ENCODE peak calls at places on chromosomes 2 and 18, in five cellular contexts. H is astrocyte; I is testis; Z is CD8-positive, alpha-beta T cell; Q is pancreas. B is an unnamed sample.

GRCh38 chr2:133780099-133780996 is 212.1 kb upstream of the NCKAP5 start:
- DNase-seq in H (peak), I (peak), Z (no peak), Q (peak), B (peak)

GRCh38 chr2:85900366-85900765 is 11.6 kb upstream of the ST3GAL5 start:
- DNase-seq in H (no peak), I (no peak), Z (no peak), Q (no peak), B (no peak)

GRCh38 chr2:5942204-5942603 is 250.0 kb downstream of the SOX11 start:
- DNase-seq in H (no peak), I (no peak), Z (no peak), Q (no peak), B (no peak)

GRCh38 chr2:19217203-19217602 is 141.2 kb downstream of the OSR1 start:
- DNase-seq in H (no peak), I (no peak), Z (no peak), Q (no peak), B (no peak)

GRCh38 chr2:47041065-47041464 is 114.0 kb downstream of the STPG4 start:
- DNase-seq in H (no peak), I (peak), Z (no peak), Q (no peak), B (no peak)

GRCh38 chr2:33478968-33479691 is 2.7 kb downstream of the RASGRP3 start:
- DNase-seq in H (no peak), I (peak), Z (no peak), Q (no peak), B (no peak)

GRCh38 chr2:26885651-26886329 is 37.9 kb downstream of the DPYSL5 start:
- DNase-seq in H (no peak), I (no peak), Z (no peak), Q (no peak), B (no peak)

GRCh38 chr2:166091439-166091838 is 36.4 kb downstream of the SCN1A start:
- DNase-seq in H (peak), I (no peak), Z (no peak), Q (no peak), B (no peak)

GRCh38 chr2:231710751-231711676 is 2.7 kb downstream of the PTMA start:
- DNase-seq in H (no peak), I (peak), Z (peak), Q (no peak), B (no peak)

GRCh38 chr18:58996131-58996632 is 131.5 kb downstream of the ZNF532 start:
- DNase-seq in H (peak), I (no peak), Z (no peak), Q (no peak), B (no peak)

GRCh38 chr2:54402350-54402749 is 53.8 kb upstream of the SPTBN1 start:
- DNase-seq in H (no peak), I (peak), Z (no peak), Q (no peak), B (no peak)

GRCh38 chr2:71788186-71788525 is 334.8 kb downstream of the DYSF start:
- DNase-seq in H (no peak), I (no peak), Z (no peak), Q (no peak), B (no peak)

GRCh38 chr2:241009601-241010530 is 11.4 kb downstream of the SNED1 start:
- DNase-seq in H (peak), I (peak), Z (peak), Q (peak), B (peak)

GRCh38 chr18:61132036-61132435 is 201.2 kb upstream of the CDH20 start:
- DNase-seq in H (no peak), I (no peak), Z (no peak), Q (no peak), B (no peak)

GRCh38 chr18:9661564-9661963 is 46.5 kb upstream of the RAB31 start:
- DNase-seq in H (no peak), I (no peak), Z (no peak), Q (no peak), B (no peak)

GRCh38 chr2:104502904-104503303 is 351.0 kb upstream of the POU3F3 start:
- DNase-seq in H (no peak), I (peak), Z (no peak), Q (no peak), B (no peak)

GRCh38 chr2:176187306-176188217 is 906 bp upstream of the HOXD1 start:
- DNase-seq in H (no peak), I (peak), Z (no peak), Q (no peak), B (no peak)

GRCh38 chr2:106104332-106105062 is 89.6 kb downstream of the UXS1 start:
- DNase-seq in H (peak), I (peak), Z (peak), Q (no peak), B (no peak)

GRCh38 chr2:109375656-109376055 is 238.1 kb downstream of the SEPTIN10 start:
- DNase-seq in H (no peak), I (no peak), Z (no peak), Q (no peak), B (no peak)

GRCh38 chr2:201403904-201404303 is 46.8 kb upstream of the FLACC1 start:
- DNase-seq in H (peak), I (no peak), Z (no peak), Q (no peak), B (no peak)

GRCh38 chr18:79825913-79826312 is 28.2 kb downstream of the KCNG2 start:
- DNase-seq in H (no peak), I (no peak), Z (no peak), Q (no peak), B (no peak)

GRCh38 chr2:224039080-224039769 is at the start of gene SERPINE2:
- DNase-seq in H (peak), I (peak), Z (peak), Q (peak), B (peak)

GRCh38 chr2:231680992-231681852 is 27.1 kb upstream of the PTMA start:
- DNase-seq in H (peak), I (peak), Z (no peak), Q (peak), B (peak)

GRCh38 chr2:239357954-239358754 is 42.7 kb downstream of the HDAC4 start:
- DNase-seq in H (peak), I (no peak), Z (no peak), Q (no peak), B (no peak)

GRCh38 chr2:143559202-143559601 is 430.0 kb downstream of the ARHGAP15 start:
- DNase-seq in H (no peak), I (no peak), Z (no peak), Q (no peak), B (no peak)

GRCh38 chr2:96342085-96342484 is 6.5 kb downstream of the NCAPH start:
- DNase-seq in H (peak), I (no peak), Z (peak), Q (no peak), B (no peak)

GRCh38 chr2:148063633-148064032 is 42.7 kb downstream of the MBD5 start:
- DNase-seq in H (no peak), I (no peak), Z (no peak), Q (no peak), B (no peak)

GRCh38 chr18:37199741-37200140 is 365.9 kb downstream of the CELF4 start:
- DNase-seq in H (peak), I (no peak), Z (no peak), Q (no peak), B (no peak)

GRCh38 chr2:54503192-54503591 is 47.1 kb downstream of the SPTBN1 start:
- DNase-seq in H (no peak), I (peak), Z (peak), Q (no peak), B (peak)

GRCh38 chr2:204234879-204235278 is 298.3 kb downstream of the ICOS start:
- DNase-seq in H (peak), I (peak), Z (no peak), Q (no peak), B (no peak)

GRCh38 chr2:214320211-214320610 is 90.6 kb upstream of the VWC2L start:
- DNase-seq in H (no peak), I (no peak), Z (no peak), Q (no peak), B (no peak)

GRCh38 chr2:1886405-1886992 is 142.2 kb upstream of the PXDN start:
- DNase-seq in H (peak), I (peak), Z (peak), Q (peak), B (peak)

GRCh38 chr2:144914622-144915230 is 394.8 kb upstream of the ZEB2 start:
- DNase-seq in H (peak), I (no peak), Z (no peak), Q (no peak), B (no peak)

GRCh38 chr2:144912206-144912605 is 392.3 kb upstream of the ZEB2 start:
- DNase-seq in H (peak), I (no peak), Z (no peak), Q (no peak), B (no peak)

GRCh38 chr2:144914113-144914512 is 394.2 kb upstream of the ZEB2 start:
- DNase-seq in H (no peak), I (no peak), Z (no peak), Q (no peak), B (no peak)
- TF ChIP-seq CTCF in H (no peak), I (no peak), Z (no peak), Q (no peak), B (no peak)

GRCh38 chr2:229346801-229347540 is 75.9 kb upstream of the PID1 start:
- DNase-seq in H (peak), I (no peak), Z (no peak), Q (no peak), B (no peak)

GRCh38 chr2:229348135-229348534 is 77.0 kb upstream of the PID1 start:
- DNase-seq in H (peak), I (no peak), Z (no peak), Q (no peak), B (no peak)

GRCh38 chr2:229350117-229350805 is 79.2 kb upstream of the PID1 start:
- DNase-seq in H (no peak), I (no peak), Z (no peak), Q (no peak), B (no peak)

DNA sequence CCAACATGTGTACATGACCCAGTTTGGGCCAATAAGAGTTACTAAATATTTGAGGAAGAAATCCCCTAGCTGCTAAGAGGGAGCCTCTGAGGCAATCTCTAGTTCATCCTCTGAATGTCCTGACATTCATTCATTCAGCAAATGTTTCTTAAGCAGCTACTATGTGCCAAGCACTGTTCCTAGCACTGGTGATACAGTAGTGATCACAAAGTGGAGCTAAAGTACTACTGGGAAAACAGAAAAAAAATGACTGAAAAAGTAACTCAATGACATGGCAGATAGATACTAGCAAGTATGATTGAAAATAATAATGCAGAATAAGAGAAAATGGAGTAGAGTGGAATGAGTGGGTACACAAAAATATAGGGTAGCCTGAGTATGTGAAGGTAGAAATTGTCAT is 79.8 kb upstream of the PID1 start:
- DNase-seq in H (no peak), I (no peak), Z (no peak), Q (no peak), B (no peak)
- TF ChIP-seq CTCF in H (no peak), I (no peak), Z (no peak), Q (no peak), B (no peak)

GRCh38 chr2:38446418-38446817 is 69.3 kb upstream of the ATL2 start:
- DNase-seq in H (no peak), I (no peak), Z (no peak), Q (no peak), B (no peak)
- TF ChIP-seq CTCF in H (no peak), I (peak), Z (no peak), Q (no peak), B (no peak)

DNA sequence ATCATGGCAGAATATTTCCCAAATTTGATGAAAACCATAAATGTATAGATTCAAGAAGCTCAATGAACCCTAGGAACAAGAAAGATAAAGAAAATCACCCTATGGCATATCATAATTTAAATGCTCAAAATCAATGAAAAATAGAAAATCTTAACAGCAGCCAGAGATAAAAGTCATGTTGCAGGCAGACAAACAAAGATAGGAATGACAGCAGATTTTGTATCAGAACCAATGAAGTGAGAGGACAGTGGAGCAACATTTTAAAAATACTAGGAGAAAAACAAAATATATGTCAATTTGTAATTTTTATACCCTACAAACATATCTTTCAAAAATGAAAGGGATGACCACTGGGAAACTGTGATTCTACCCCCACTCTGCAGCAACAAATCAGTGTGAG is 203.3 kb downstream of the PIEZO2 start:
- DNase-seq in H (no peak), I (no peak), Z (no peak), Q (no peak), B (no peak)
- TF ChIP-seq CTCF in H (no peak), I (no peak), Z (no peak), Q (no peak), B (no peak)

DNA sequence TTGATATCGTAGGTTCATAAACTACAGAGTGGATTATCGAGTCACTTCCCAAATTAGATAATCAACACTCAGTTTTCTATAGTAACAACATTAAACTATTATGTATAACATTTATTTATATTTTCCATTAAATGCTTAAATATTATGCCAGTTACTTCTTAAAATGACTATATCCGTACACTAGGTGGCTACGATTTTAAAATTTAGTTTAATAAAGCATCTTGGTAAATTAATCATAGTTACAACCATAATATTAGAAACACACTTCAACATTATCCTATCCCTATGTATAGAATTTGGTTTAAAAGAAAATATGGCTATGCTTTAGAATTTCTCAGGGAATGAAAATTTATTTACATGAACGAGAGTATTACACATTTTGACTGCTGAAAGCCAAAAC is 80.3 kb downstream of the SLC25A12 start:
- DNase-seq in H (no peak), I (no peak), Z (no peak), Q (no peak), B (no peak)
- TF ChIP-seq CTCF in H (no peak), I (no peak), Z (no peak), Q (no peak), B (no peak)

DNA sequence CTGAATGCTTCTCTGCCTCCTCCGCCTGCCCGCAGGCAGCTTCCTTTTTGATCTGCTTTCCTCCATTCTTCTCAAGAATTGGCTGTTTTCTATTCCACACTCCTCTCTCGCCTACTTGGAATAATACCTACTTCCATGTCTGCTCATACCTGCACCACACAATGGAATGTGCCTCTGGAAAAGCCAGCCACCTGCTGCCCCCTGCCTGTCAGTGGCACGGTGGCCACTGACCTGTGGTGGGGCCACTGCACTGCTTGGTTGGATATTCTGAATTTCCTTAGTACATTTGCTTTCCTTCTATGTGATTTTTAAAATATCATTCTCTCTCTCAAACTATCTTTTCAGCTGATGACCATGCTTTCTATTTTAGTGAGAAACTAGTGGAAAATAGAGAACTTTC is 406.9 kb downstream of the DCDC2C start:
- DNase-seq in H (no peak), I (no peak), Z (no peak), Q (no peak), B (no peak)
- TF ChIP-seq CTCF in H (no peak), I (no peak), Z (no peak), Q (no peak), B (no peak)

GRCh38 chr2:129859141-129859540 is 120.3 kb upstream of the RAB6C start:
- DNase-seq in H (no peak), I (no peak), Z (no peak), Q (no peak), B (no peak)
- TF ChIP-seq CTCF in H (no peak), I (no peak), Z (no peak), Q (no peak), B (no peak)

GRCh38 chr2:112584134-112584890 is at the start of gene CHCHD5:
- DNase-seq in H (peak), I (peak), Z (peak), Q (peak), B (peak)
- TF ChIP-seq CTCF in H (no peak), I (no peak), Z (no peak), Q (no peak), B (no peak)

GRCh38 chr18:38790303-38790702 is 1224.7 kb upstream of the CELF4 start:
- DNase-seq in H (no peak), I (peak), Z (no peak), Q (no peak), B (no peak)
- TF ChIP-seq CTCF in H (no peak), I (peak), Z (no peak), Q (no peak), B (no peak)

GRCh38 chr2:73376681-73377080 is 9.0 kb upstream of the ALMS1 start:
- DNase-seq in H (no peak), I (no peak), Z (no peak), Q (no peak), B (no peak)
- TF ChIP-seq CTCF in H (no peak), I (no peak), Z (no peak), Q (no peak), B (no peak)

B was measured in mesothelial cell of epicardium.